ENCODE peak calls at places on chromosomes 4 and X, in five cellular contexts. One of them, this sample, is unnamed.

GRCh38 chrX:72382199-72382590 is 76.5 kb upstream of the CITED1 start:
- DNase-seq in Peyer's patch: no peak
- DNase-seq in type B pancreatic cell: no peak
- DNase-seq in T-helper 2 cell treated with Interferon-gamma antibody and Interleukin-4, amounts not matched to agents 5 μg/mL and 100 μg/mL, for 36 hours: no peak
- DNase-seq in anterior cingulate cortex: no peak
- DNase-seq in this sample: no peak

GRCh38 chrX:85365370-85365995 is 14.0 kb downstream of the POF1B start:
- DNase-seq in Peyer's patch: no peak
- DNase-seq in type B pancreatic cell: no peak
- DNase-seq in T-helper 2 cell treated with Interferon-gamma antibody and Interleukin-4, amounts not matched to agents 5 μg/mL and 100 μg/mL, for 36 hours: no peak
- DNase-seq in anterior cingulate cortex: no peak
- DNase-seq in this sample: no peak

GRCh38 chr4:18938343-18939109 is 917.0 kb upstream of the LCORL start:
- DNase-seq in Peyer's patch: no peak
- DNase-seq in type B pancreatic cell: no peak
- DNase-seq in T-helper 2 cell treated with Interferon-gamma antibody and Interleukin-4, amounts not matched to agents 5 μg/mL and 100 μg/mL, for 36 hours: no peak
- DNase-seq in anterior cingulate cortex: no peak
- DNase-seq in this sample: no peak

GRCh38 chr4:127501103-127501502 is 131.7 kb upstream of the INTU start:
- DNase-seq in Peyer's patch: no peak
- DNase-seq in type B pancreatic cell: no peak
- DNase-seq in T-helper 2 cell treated with Interferon-gamma antibody and Interleukin-4, amounts not matched to agents 5 μg/mL and 100 μg/mL, for 36 hours: no peak
- DNase-seq in anterior cingulate cortex: no peak
- DNase-seq in this sample: no peak

GRCh38 chr4:177267911-177268310 is 41.8 kb upstream of the NEIL3 start:
- DNase-seq in Peyer's patch: no peak
- DNase-seq in type B pancreatic cell: no peak
- DNase-seq in T-helper 2 cell treated with Interferon-gamma antibody and Interleukin-4, amounts not matched to agents 5 μg/mL and 100 μg/mL, for 36 hours: no peak
- DNase-seq in anterior cingulate cortex: no peak
- DNase-seq in this sample: no peak

GRCh38 chr4:18404642-18405041 is 383.1 kb upstream of the LCORL start:
- DNase-seq in Peyer's patch: no peak
- DNase-seq in type B pancreatic cell: no peak
- DNase-seq in T-helper 2 cell treated with Interferon-gamma antibody and Interleukin-4, amounts not matched to agents 5 μg/mL and 100 μg/mL, for 36 hours: no peak
- DNase-seq in anterior cingulate cortex: no peak
- DNase-seq in this sample: no peak

GRCh38 chr4:140046037-140046436 is 107.9 kb downstream of the MAML3 start:
- DNase-seq in Peyer's patch: no peak
- DNase-seq in type B pancreatic cell: no peak
- DNase-seq in T-helper 2 cell treated with Interferon-gamma antibody and Interleukin-4, amounts not matched to agents 5 μg/mL and 100 μg/mL, for 36 hours: no peak
- DNase-seq in anterior cingulate cortex: no peak
- DNase-seq in this sample: no peak

GRCh38 chr4:21535901-21536300 is 412.7 kb downstream of the KCNIP4 start:
- DNase-seq in Peyer's patch: no peak
- DNase-seq in type B pancreatic cell: no peak
- DNase-seq in T-helper 2 cell treated with Interferon-gamma antibody and Interleukin-4, amounts not matched to agents 5 μg/mL and 100 μg/mL, for 36 hours: no peak
- DNase-seq in anterior cingulate cortex: no peak
- DNase-seq in this sample: no peak

GRCh38 chr4:73707918-73708577 is 32.3 kb upstream of the CXCL8 start:
- DNase-seq in Peyer's patch: no peak
- DNase-seq in type B pancreatic cell: no peak
- DNase-seq in T-helper 2 cell treated with Interferon-gamma antibody and Interleukin-4, amounts not matched to agents 5 μg/mL and 100 μg/mL, for 36 hours: no peak
- DNase-seq in anterior cingulate cortex: no peak
- DNase-seq in this sample: no peak

GRCh38 chr4:62548108-62548524 is 1348.0 kb downstream of the ADGRL3 start:
- DNase-seq in Peyer's patch: no peak
- DNase-seq in type B pancreatic cell: no peak
- DNase-seq in T-helper 2 cell treated with Interferon-gamma antibody and Interleukin-4, amounts not matched to agents 5 μg/mL and 100 μg/mL, for 36 hours: no peak
- DNase-seq in anterior cingulate cortex: no peak
- DNase-seq in this sample: no peak

GRCh38 chr4:11069581-11069980 is 359.1 kb downstream of the HS3ST1 start:
- DNase-seq in Peyer's patch: no peak
- DNase-seq in type B pancreatic cell: no peak
- DNase-seq in T-helper 2 cell treated with Interferon-gamma antibody and Interleukin-4, amounts not matched to agents 5 μg/mL and 100 μg/mL, for 36 hours: no peak
- DNase-seq in anterior cingulate cortex: no peak
- DNase-seq in this sample: no peak

GRCh38 chr4:188779586-188779985 is 640.3 kb downstream of the TRIML1 start:
- DNase-seq in Peyer's patch: no peak
- DNase-seq in type B pancreatic cell: no peak
- DNase-seq in T-helper 2 cell treated with Interferon-gamma antibody and Interleukin-4, amounts not matched to agents 5 μg/mL and 100 μg/mL, for 36 hours: no peak
- DNase-seq in anterior cingulate cortex: no peak
- DNase-seq in this sample: no peak

GRCh38 chrX:16664626-16665025 is 14.7 kb downstream of the S100G start:
- DNase-seq in Peyer's patch: no peak
- DNase-seq in type B pancreatic cell: no peak
- DNase-seq in T-helper 2 cell treated with Interferon-gamma antibody and Interleukin-4, amounts not matched to agents 5 μg/mL and 100 μg/mL, for 36 hours: no peak
- DNase-seq in anterior cingulate cortex: no peak
- DNase-seq in this sample: no peak

GRCh38 chr4:54882616-54883015 is 224.9 kb downstream of the KIT start:
- DNase-seq in Peyer's patch: no peak
- DNase-seq in type B pancreatic cell: no peak
- DNase-seq in T-helper 2 cell treated with Interferon-gamma antibody and Interleukin-4, amounts not matched to agents 5 μg/mL and 100 μg/mL, for 36 hours: no peak
- DNase-seq in anterior cingulate cortex: no peak
- DNase-seq in this sample: no peak

This sample was measured in occipital lobe.